ENCODE peak calls at places on chromosomes 4 and X, in ten cellular contexts. M is ascending aorta; X is small intestine; S is CD4-positive, alpha-beta memory T cell; A is ACHN; U is iPS-NIHi11; O is body of pancreas; P is AG10803; T is activated effector memory CD4-positive, alpha-beta T cell treated with anti-CD3 and anti-CD28 coated beads, Interleukin-2, amount 50 U/mL, for 16 hours; C is naive thymus-derived CD8-positive, alpha-beta T cell. D is an unnamed sample.

GRCh38 chrX:100659431-100660137 is 15.6 kb downstream of the SRPX2 start:
- DNase-seq in M (no peak), X (peak; percentile 54), S (no peak), A (no peak), U (no peak), O (no peak), P (peak; percentile 34), T (no peak), C (no peak), D (peak; percentile 28)

GRCh38 chr4:144656857-144657256 is 10.9 kb downstream of the HHIP start:
- DNase-seq in M (no peak), X (no peak), S (no peak), A (no peak), U (no peak), O (no peak), P (peak; percentile 9), T (no peak), C (no peak), D (no peak)

GRCh38 chr4:152095701-152096070 is 334.9 kb upstream of the GATB start:
- DNase-seq in M (no peak), X (no peak), S (no peak), A (no peak), U (no peak), O (no peak), P (no peak), T (no peak), C (no peak), D (no peak)

GRCh38 chrX:48498374-48498809 is 10.4 kb upstream of the PORCN start:
- DNase-seq in M (no peak), X (no peak), S (no peak), A (peak; percentile 85), U (no peak), O (no peak), P (peak; percentile 64), T (no peak), C (no peak), D (no peak)

GRCh38 chr4:40283968-40284367 is 51.2 kb upstream of the CHRNA9 start:
- DNase-seq in M (no peak), X (no peak), S (peak; percentile 86), A (peak; percentile 81), U (peak; percentile 46), O (no peak), P (peak; percentile 31), T (peak; percentile 93), C (peak; percentile 44), D (no peak)

GRCh38 chrX:134670241-134670811 is 12.1 kb upstream of the PLAC1 start:
- DNase-seq in M (no peak), X (no peak), S (no peak), A (peak; percentile 44), U (peak; percentile 7), O (peak; percentile 52), P (peak; percentile 92), T (no peak), C (no peak), D (no peak)

GRCh38 chrX:112513154-112513553 is 166.6 kb downstream of the LHFPL1 start:
- DNase-seq in M (no peak), X (no peak), S (no peak), A (no peak), U (no peak), O (no peak), P (peak; percentile 79), T (no peak), C (no peak), D (no peak)

GRCh38 chr4:56804551-56804950 is 16.9 kb downstream of the SPINK2 start:
- DNase-seq in M (no peak), X (no peak), S (no peak), A (no peak), U (no peak), O (no peak), P (peak; percentile 60), T (no peak), C (no peak), D (no peak)

GRCh38 chr4:23750125-23750524 is 139.7 kb downstream of the PPARGC1A start:
- DNase-seq in M (no peak), X (no peak), S (no peak), A (no peak), U (no peak), O (no peak), P (no peak), T (no peak), C (no peak), D (no peak)

GRCh38 chr4:177455591-177455990 is 13.4 kb upstream of the AGA start:
- DNase-seq in M (no peak), X (peak; percentile 83), S (no peak), A (no peak), U (no peak), O (no peak), P (peak; percentile 37), T (no peak), C (no peak), D (peak; percentile 77)

GRCh38 chrX:24025741-24026402 is 1.1 kb downstream of the KLHL15 start:
- DNase-seq in M (no peak), X (peak; percentile 45), S (no peak), A (peak; percentile 12), U (no peak), O (peak; percentile 37), P (peak; percentile 80), T (no peak), C (no peak), D (no peak)

GRCh38 chrX:3257471-3257870 is 89.0 kb downstream of the MXRA5 start:
- DNase-seq in M (no peak), X (no peak), S (no peak), A (no peak), U (no peak), O (no peak), P (peak; percentile 15), T (no peak), C (no peak), D (no peak)

GRCh38 chrX:39736219-39737211 is 361.2 kb downstream of the BCOR start:
- DNase-seq in M (peak; percentile 80), X (no peak), S (no peak), A (no peak), U (no peak), O (peak; percentile 89), P (peak; percentile 90), T (no peak), C (no peak), D (peak; percentile 53)

GRCh38 chr4:184145596-184145995 is 72.1 kb downstream of the ENPP6 start:
- DNase-seq in M (no peak), X (no peak), S (no peak), A (no peak), U (no peak), O (no peak), P (no peak), T (no peak), C (no peak), D (no peak)

GRCh38 chr4:40264995-40265909 is 68.4 kb downstream of the RHOH start:
- DNase-seq in M (no peak), X (peak; percentile 45), S (peak; percentile 51), A (no peak), U (no peak), O (no peak), P (no peak), T (no peak), C (peak; percentile 73), D (peak; percentile 63)

GRCh38 chr4:55321707-55322264 is 24.3 kb upstream of the SRD5A3 start:
- DNase-seq in M (no peak), X (peak; percentile 50), S (no peak), A (peak; percentile 70), U (peak; percentile 59), O (peak; percentile 64), P (peak; percentile 78), T (peak; percentile 70), C (no peak), D (peak; percentile 65)

GRCh38 chr4:99790796-99791617 is 25.6 kb upstream of the DAPP1 start:
- DNase-seq in M (no peak), X (no peak), S (no peak), A (no peak), U (no peak), O (no peak), P (no peak), T (no peak), C (no peak), D (no peak)

GRCh38 chrX:109632906-109633504 is 8.0 kb upstream of the KCNE5 start:
- DNase-seq in M (no peak), X (peak; percentile 5), S (no peak), A (peak; percentile 25), U (peak; percentile 47), O (no peak), P (peak; percentile 8), T (no peak), C (no peak), D (no peak)

GRCh38 chr4:15982833-15983528 is 20.0 kb upstream of the FGFBP2 start:
- DNase-seq in M (no peak), X (no peak), S (no peak), A (no peak), U (no peak), O (no peak), P (no peak), T (no peak), C (no peak), D (no peak)

GRCh38 chr4:112966701-112967100 is 82.8 kb upstream of the ANK2 start:
- DNase-seq in M (no peak), X (no peak), S (no peak), A (no peak), U (no peak), O (no peak), P (no peak), T (no peak), C (no peak), D (no peak)

GRCh38 chrX:153851981-153852380 is 21.6 kb upstream of the PDZD4 start:
- DNase-seq in M (no peak), X (no peak), S (no peak), A (no peak), U (no peak), O (no peak), P (no peak), T (no peak), C (no peak), D (no peak)

GRCh38 chrX:3346436-3347329 is at the start of gene MXRA5:
- DNase-seq in M (no peak), X (no peak), S (no peak), A (no peak), U (peak; percentile 39), O (peak; percentile 23), P (peak; percentile 69), T (no peak), C (no peak), D (no peak)